ENCODE peak calls at places on chromosome 20, in seven cellular contexts. D is T-cell, H is NCI-H2029 treated with DMSO at 0.1 percent for 48 hours, U is ovary, C is AG09319, W is NCI-H1048, Z is hypothalamus. S is an unnamed sample.

GRCh38 chr20:8901237-8902025 is 167.5 kb upstream of the PLCB4 start:
- DNase-seq in H (no peak), C (no peak), Z (no peak), D (no peak), U (peak; percentile 52), W (no peak), S (no peak)

GRCh38 chr20:47710665-47711045 is 74.6 kb downstream of the SULF2 start:
- DNase-seq in D (no peak), Z (no peak), C (no peak), W (no peak), U (no peak), H (no peak), S (no peak)

GRCh38 chr20:18992418-18992817 is 178.8 kb downstream of the SCP2D1 start:
- DNase-seq in D (no peak), U (no peak), C (no peak), H (no peak), W (no peak), Z (no peak), S (no peak)

GRCh38 chr20:24651171-24651972 is 181.9 kb downstream of the SYNDIG1 start:
- DNase-seq in H (no peak), C (peak; percentile 70), D (no peak), W (no peak), U (no peak), Z (no peak), S (no peak)

GRCh38 chr20:38157635-38158495 is 7.2 kb downstream of the TGM2 start:
- DNase-seq in H (no peak), U (no peak), W (no peak), Z (no peak), D (no peak), C (no peak), S (no peak)

GRCh38 chr20:58996226-58996611 is 10.8 kb downstream of the CTSZ start:
- DNase-seq in U (no peak), Z (no peak), C (no peak), H (no peak), W (no peak), D (no peak), S (no peak)

GRCh38 chr20:15236812-15237211 is 899.4 kb upstream of the FLRT3 start:
- DNase-seq in C (peak; percentile 11), H (peak; percentile 18), D (no peak), U (no peak), Z (no peak), W (no peak), S (peak; percentile 4)

GRCh38 chr20:59124326-59125029 is 39.1 kb upstream of the ZNF831 start:
- DNase-seq in Z (no peak), W (no peak), U (no peak), H (no peak), D (no peak), C (no peak), S (no peak)

GRCh38 chr20:59006864-59007757 is at the start of gene CTSZ:
- DNase-seq in W (no peak), D (peak; percentile 29), H (no peak), Z (no peak), U (peak; percentile 69), C (no peak), S (no peak)

GRCh38 chr20:48295445-48295903 is 510.2 kb upstream of the SULF2 start:
- DNase-seq in C (peak; percentile 80), U (no peak), Z (no peak), D (no peak), H (no peak), W (no peak), S (no peak)

GRCh38 chr20:1274485-1275313 is 8.6 kb downstream of the SNPH start:
- DNase-seq in U (no peak), C (no peak), D (no peak), H (peak; percentile 35), W (no peak), Z (no peak), S (peak; percentile 86)

GRCh38 chr20:57968111-57968510 is 258.3 kb upstream of the PMEPA1 start:
- DNase-seq in U (no peak), H (no peak), W (no peak), D (no peak), C (no peak), Z (no peak), S (no peak)

GRCh38 chr20:33043731-33044181 is 9.9 kb upstream of the BPIFB3 start:
- DNase-seq in D (no peak), U (no peak), H (no peak), C (no peak), Z (no peak), W (no peak), S (no peak)

GRCh38 chr20:62136283-62137091 is 6.7 kb downstream of the PSMA7 start:
- DNase-seq in C (no peak), U (peak; percentile 77), D (peak; percentile 75), Z (peak; percentile 24), H (no peak), W (no peak), S (no peak)

GRCh38 chr20:57395111-57395959 is 4.1 kb downstream of the RBM38 start:
- DNase-seq in C (peak; percentile 25), W (no peak), Z (peak; percentile 98), H (no peak), D (no peak), U (peak; percentile 82), S (no peak)

GRCh38 chr20:64065973-64066341 is 3.0 kb downstream of the TCEA2 start:
- DNase-seq in C (no peak), W (no peak), U (no peak), D (peak; percentile 46), H (no peak), Z (no peak), S (no peak)

GRCh38 chr20:38136421-38137245 is 28.4 kb downstream of the TGM2 start:
- DNase-seq in Z (no peak), W (no peak), H (no peak), U (peak; percentile 23), C (no peak), D (no peak), S (no peak)

GRCh38 chr20:8376940-8377339 is 244.9 kb downstream of the PLCB1 start:
- DNase-seq in C (no peak), D (no peak), W (no peak), Z (no peak), U (no peak), H (no peak), S (no peak)

GRCh38 chr20:32589256-32589655 is 4.1 kb upstream of the NOL4L start:
- DNase-seq in U (no peak), Z (no peak), D (no peak), C (no peak), H (no peak), W (no peak), S (no peak)

GRCh38 chr20:45010399-45010828 is 44.1 kb downstream of the STK4 start:
- DNase-seq in D (no peak), C (no peak), W (no peak), U (no peak), Z (no peak), H (no peak), S (no peak)

GRCh38 chr20:37902504-37903313 is at the start of gene VSTM2L:
- DNase-seq in C (peak; percentile 56), U (no peak), D (no peak), Z (no peak), H (no peak), W (no peak), S (no peak)

S was measured in DMS153.